ENCODE peak calls at places on chromosomes 5 and 9, in ten cellular contexts. U is Peyer's patch; K is A549; M is fibroblast of lung; Z is CD8-positive, alpha-beta T cell; G is HCT116; J is mesenchymal stem cell; F is uterus; W is mesendoderm; O is tibial artery. S is an unnamed sample. For H3K4me1, the result is how much of the 10 kb centered on the place peaks cover.

GRCh38 chr9:124439661-124440243 is 10.5 kb upstream of the ADGRD2 start:
- DNase-seq in U (no peak), K (no peak), M (no peak), Z (no peak), G (no peak), J (no peak), F (no peak), W (no peak), O (peak), S (no peak)

GRCh38 chr9:136358888-136359287 is 4.7 kb downstream of the DNLZ start:
- DNase-seq in U (no peak), K (no peak), M (no peak), Z (no peak), G (no peak), J (no peak), F (no peak), W (no peak), O (no peak), S (no peak)

GRCh38 chr9:33167949-33168535 is 906 bp upstream of the B4GALT1 start:
- DNase-seq in U (peak), K (no peak), M (no peak), Z (peak), G (no peak), J (no peak), F (peak), W (peak), O (no peak), S (no peak)

GRCh38 chr5:106415541-106415940 is 1255.2 kb downstream of the EFNA5 start:
- DNase-seq in U (no peak), K (no peak), M (peak), Z (no peak), G (no peak), J (peak), F (no peak), W (no peak), O (no peak), S (no peak)

GRCh38 chr5:35659556-35659955 is 41.9 kb downstream of the SPEF2 start:
- DNase-seq in U (no peak), K (no peak), M (no peak), Z (no peak), G (no peak), J (no peak), F (no peak), W (no peak), O (no peak), S (no peak)

GRCh38 chr5:53069626-53070025 is 39.9 kb downstream of the MOCS2 start:
- DNase-seq in U (no peak), K (no peak), M (peak), Z (no peak), G (no peak), J (no peak), F (no peak), W (no peak), O (no peak), S (no peak)

GRCh38 chr5:75156585-75156984 is 80.1 kb downstream of the ANKRD31 start:
- DNase-seq in U (no peak), K (no peak), M (no peak), Z (no peak), G (no peak), J (peak), F (no peak), W (peak), O (no peak), S (no peak)

GRCh38 chr5:137470111-137470920 is 28.8 kb downstream of the SPOCK1 start:
- DNase-seq in U (no peak), K (peak), M (peak), Z (no peak), G (no peak), J (no peak), F (no peak), W (no peak), O (peak), S (no peak)

GRCh38 chr9:75200892-75201470 is 112.7 kb downstream of the OSTF1 start:
- DNase-seq in U (no peak), K (peak), M (peak), Z (no peak), G (peak), J (peak), F (no peak), W (peak), O (no peak), S (no peak)

GRCh38 chr9:34291423-34291822 is 37.6 kb downstream of the KIF24 start:
- DNase-seq in U (no peak), K (no peak), M (no peak), Z (no peak), G (no peak), J (no peak), F (no peak), W (no peak), O (no peak), S (no peak)

GRCh38 chr5:138033916-138034315 is 1.0 kb upstream of the FAM13B start:
- DNase-seq in U (no peak), K (no peak), M (peak), Z (no peak), G (no peak), J (peak), F (no peak), W (peak), O (no peak), S (no peak)

GRCh38 chr5:126998201-126998631 is 32.1 kb downstream of the MARCHF3 start:
- DNase-seq in U (no peak), K (no peak), M (peak), Z (no peak), G (no peak), J (peak), F (no peak), W (peak), O (no peak), S (no peak)

GRCh38 chr5:170769236-170769635 is 14.3 kb upstream of the GABRP start:
- DNase-seq in U (no peak), K (no peak), M (no peak), Z (no peak), G (no peak), J (no peak), F (no peak), W (no peak), O (no peak), S (no peak)

GRCh38 chr5:139854953-139855352 is 59.3 kb downstream of the PSD2 start:
- DNase-seq in U (no peak), K (no peak), M (no peak), Z (no peak), G (no peak), J (no peak), F (no peak), W (no peak), O (no peak), S (no peak)

GRCh38 chr5:67073045-67073444 is 123.6 kb downstream of the CD180 start:
- DNase-seq in U (no peak), K (no peak), M (no peak), Z (no peak), G (no peak), J (no peak), F (no peak), W (no peak), O (no peak), S (no peak)

GRCh38 chr9:3687136-3687535 is 161.3 kb upstream of the RFX3 start:
- DNase-seq in U (no peak), K (no peak), M (no peak), Z (no peak), G (no peak), J (no peak), F (no peak), W (no peak), O (no peak), S (no peak)

GRCh38 chr5:172868924-172869565 is 35.0 kb downstream of the ERGIC1 start:
- DNase-seq in U (peak), K (peak), M (peak), Z (no peak), G (peak), J (peak), F (peak), W (no peak), O (peak), S (no peak)

GRCh38 chr5:3602713-3603502 is 7.3 kb downstream of the IRX1 start:
- DNase-seq in U (no peak), K (no peak), M (no peak), Z (no peak), G (no peak), J (no peak), F (no peak), W (peak), O (no peak), S (no peak)

GRCh38 chr5:14581891-14582796 is 552 bp downstream of the OTULINL start:
- DNase-seq in U (peak), K (peak), M (peak), Z (peak), G (peak), J (peak), F (peak), W (peak), O (peak), S (peak)

GRCh38 chr5:178094345-178094744 is 19.0 kb upstream of the N4BP3 start:
- DNase-seq in U (no peak), K (no peak), M (no peak), Z (no peak), G (no peak), J (no peak), F (no peak), W (no peak), O (no peak), S (no peak)

GRCh38 chr5:59095480-59095879 is 512.6 kb downstream of the RAB3C start:
- DNase-seq in U (no peak), K (no peak), M (peak), Z (no peak), G (no peak), J (peak), F (no peak), W (no peak), O (no peak), S (no peak)

GRCh38 chr9:134544388-134545212 is 97.0 kb upstream of the COL5A1 start:
- DNase-seq in U (no peak), K (peak), M (peak), Z (no peak), G (no peak), J (peak), F (peak), W (peak), O (peak), S (no peak)

GRCh38 chr9:94639045-94639995 is at the start of gene FBP1:
- DNase-seq in U (peak), K (no peak), M (peak), Z (peak), G (no peak), J (peak), F (no peak), W (peak), O (peak), S (peak)

GRCh38 chr9:131096490-131097258 is at the start of gene AIF1L:
- DNase-seq in U (no peak), K (peak), M (no peak), Z (no peak), G (peak), J (no peak), F (no peak), W (peak), O (peak), S (no peak)

GRCh38 chr5:157564149-157564711 is 11.3 kb downstream of the ADAM19 start:
- DNase-seq in U (no peak), K (no peak), M (no peak), Z (no peak), G (no peak), J (no peak), F (no peak), W (no peak), O (no peak), S (no peak)

GRCh38 chr5:59034498-59035186 is 451.8 kb downstream of the RAB3C start:
- DNase-seq in U (no peak), K (no peak), M (peak), Z (no peak), G (no peak), J (peak), F (no peak), W (peak), O (no peak), S (peak)

GRCh38 chr5:38634961-38635369 is 78.5 kb upstream of the LIFR start:
- DNase-seq in U (no peak), K (no peak), M (no peak), Z (no peak), G (no peak), J (no peak), F (no peak), W (peak), O (no peak), S (no peak)

GRCh38 chr9:111700776-111701175 is 39.4 kb downstream of the GNG10 start:
- DNase-seq in U (peak), K (no peak), M (no peak), Z (no peak), G (no peak), J (peak), F (no peak), W (no peak), O (no peak), S (no peak)

GRCh38 chr5:13946111-13946510 is 1.6 kb upstream of the DNAH5 start:
- DNase-seq in U (no peak), K (no peak), M (no peak), Z (no peak), G (no peak), J (no peak), F (no peak), W (peak), O (no peak), S (no peak)

GRCh38 chr5:170330568-170331054 is 33.0 kb upstream of the LCP2 start:
- DNase-seq in U (no peak), K (no peak), M (no peak), Z (peak), G (no peak), J (no peak), F (no peak), W (no peak), O (no peak), S (no peak)

GRCh38 chr9:76897804-76898525 is 7.9 kb downstream of the PRUNE2 start:
- DNase-seq in U (no peak), K (no peak), M (no peak), Z (no peak), G (no peak), J (no peak), F (no peak), W (no peak), O (no peak), S (no peak)

GRCh38 chr9:107569171-107569570 is 79.6 kb upstream of the KLF4 start:
- DNase-seq in U (peak), K (no peak), M (peak), Z (no peak), G (no peak), J (peak), F (no peak), W (no peak), O (peak), S (no peak)

GRCh38 chr5:135880278-135880677 is 15.4 kb downstream of the IL9 start:
- DNase-seq in U (no peak), K (peak), M (peak), Z (no peak), G (peak), J (no peak), F (no peak), W (peak), O (no peak), S (no peak)

GRCh38 chr9:130659699-130660248 is 4.6 kb upstream of the PRDM12 start:
- DNase-seq in U (no peak), K (no peak), M (no peak), Z (no peak), G (no peak), J (no peak), F (no peak), W (no peak), O (no peak), S (no peak)

GRCh38 chr5:81334304-81335061 is 33.1 kb downstream of the ZCCHC9 start:
- DNase-seq in U (no peak), K (no peak), M (no peak), Z (no peak), G (no peak), J (no peak), F (peak), W (no peak), O (no peak), S (no peak)

GRCh38 chr9:8627944-8628679 is 828.5 kb upstream of the DMAC1 start:
- DNase-seq in U (no peak), K (no peak), M (no peak), Z (no peak), G (no peak), J (no peak), F (no peak), W (no peak), O (no peak), S (no peak)

GRCh38 chr5:6328173-6328572 is 50.2 kb downstream of the MED10 start:
- DNase-seq in U (no peak), K (no peak), M (no peak), Z (no peak), G (no peak), J (no peak), F (no peak), W (peak), O (no peak), S (no peak)

GRCh38 chr5:41527201-41527779 is 16.9 kb upstream of the PLCXD3 start:
- DNase-seq in U (no peak), K (no peak), M (peak), Z (no peak), G (peak), J (no peak), F (no peak), W (peak), O (peak), S (no peak)

GRCh38 chr9:2024888-2025781 is 10.0 kb downstream of the SMARCA2 start:
- DNase-seq in U (no peak), K (no peak), M (no peak), Z (no peak), G (no peak), J (no peak), F (no peak), W (no peak), O (no peak), S (no peak)

GRCh38 chr5:54093861-54094260 is 216.5 kb downstream of the ARL15 start:
- DNase-seq in U (no peak), K (no peak), M (no peak), Z (no peak), G (no peak), J (no peak), F (no peak), W (no peak), O (no peak), S (no peak)
- H3K4me1 ChIP-seq in U (under half), K (under half), M (under half), Z (under half), G (under half), J (under half), F (under half), W (under half), O (under half), S (under half)

DNA sequence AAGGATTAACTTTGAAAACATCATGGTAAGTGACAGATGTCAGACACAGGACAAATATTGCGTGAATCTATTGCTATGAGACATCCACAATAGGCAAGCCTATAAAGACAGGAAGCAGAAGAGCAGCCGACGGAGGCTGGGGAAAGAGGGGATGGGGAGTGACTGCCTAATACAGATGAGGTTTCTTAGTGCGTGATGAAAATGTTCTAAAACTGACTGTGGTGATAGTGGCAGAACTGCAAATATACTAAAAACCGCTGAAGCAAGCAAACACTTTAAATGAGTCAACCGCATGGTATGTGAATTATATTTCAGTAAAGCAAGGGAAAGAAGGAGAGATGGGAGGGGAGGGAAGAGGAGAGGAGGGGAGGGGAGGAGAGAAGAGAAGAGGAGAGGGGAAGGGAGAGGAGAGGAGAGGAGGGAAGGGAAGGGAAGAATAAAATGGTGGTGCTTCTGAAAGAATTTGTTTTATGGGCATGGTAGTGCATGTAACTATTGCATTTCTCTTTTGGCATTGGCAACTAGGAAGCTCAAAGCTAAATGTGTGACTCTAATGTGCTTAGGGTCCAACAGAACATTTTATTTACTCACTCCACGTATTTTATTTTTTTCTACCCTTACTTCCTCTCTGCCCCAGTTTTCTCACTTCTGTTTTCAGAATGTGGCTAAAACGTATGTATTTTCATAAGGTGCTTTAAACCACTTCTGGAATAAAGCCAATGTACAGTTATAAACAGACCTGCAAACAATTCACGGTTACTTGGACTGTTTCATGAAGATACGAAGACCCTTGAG is 21.3 kb downstream of the AKNA start:
- DNase-seq in U (no peak), K (no peak), M (peak), Z (peak), G (no peak), J (peak), F (no peak), W (no peak), O (no peak), S (peak)
- H3K4me3 ChIP-seq in U (no peak), K (no peak), M (no peak), Z (peak), G (no peak), J (no peak), F (no peak), W (no peak), O (no peak), S (peak)

GRCh38 chr5:155651-156410 is 35.5 kb upstream of the LRRC14B start:
- DNase-seq in U (peak), K (no peak), M (no peak), Z (no peak), G (no peak), J (no peak), F (no peak), W (no peak), O (no peak), S (no peak)

GRCh38 chr5:156411-157072 is 34.8 kb upstream of the LRRC14B start:
- DNase-seq in U (peak), K (no peak), M (no peak), Z (no peak), G (no peak), J (no peak), F (no peak), W (no peak), O (no peak), S (no peak)

GRCh38 chr5:154236-154635 is 37.1 kb upstream of the LRRC14B start:
- DNase-seq in U (peak), K (no peak), M (no peak), Z (no peak), G (no peak), J (no peak), F (no peak), W (no peak), O (no peak), S (no peak)

GRCh38 chr5:153256-153655 is 38.0 kb upstream of the LRRC14B start:
- DNase-seq in U (peak), K (no peak), M (peak), Z (no peak), G (no peak), J (no peak), F (no peak), W (no peak), O (no peak), S (no peak)

GRCh38 chr5:154826-155225 is 36.5 kb upstream of the LRRC14B start:
- DNase-seq in U (peak), K (no peak), M (no peak), Z (no peak), G (no peak), J (no peak), F (no peak), W (no peak), O (no peak), S (no peak)
- H3K27ac ChIP-seq in U (no peak), K (no peak), M (no peak), Z (no peak), G (no peak), J (no peak), F (no peak), W (no peak), O (no peak), S (no peak)

GRCh38 chr9:12811935-12812334 is 37.1 kb downstream of the LURAP1L start:
- DNase-seq in U (no peak), K (no peak), M (no peak), Z (no peak), G (no peak), J (no peak), F (no peak), W (no peak), O (no peak), S (no peak)
- H3K4me1 ChIP-seq in U (under half), K (half or more), M (under half), Z (under half), G (under half), J (under half), F (under half), W (under half), O (under half), S (under half)

GRCh38 chr5:160162910-160163309 is 43.7 kb upstream of the PWWP2A start:
- DNase-seq in U (no peak), K (no peak), M (no peak), Z (no peak), G (no peak), J (no peak), F (no peak), W (no peak), O (no peak), S (no peak)

GRCh38 chr5:160167623-160168165 is 48.4 kb upstream of the PWWP2A start:
- DNase-seq in U (no peak), K (no peak), M (no peak), Z (no peak), G (no peak), J (no peak), F (no peak), W (no peak), O (no peak), S (no peak)

GRCh38 chr5:160166973-160167622 is 47.8 kb upstream of the PWWP2A start:
- DNase-seq in U (no peak), K (no peak), M (no peak), Z (no peak), G (no peak), J (peak), F (no peak), W (no peak), O (no peak), S (no peak)

GRCh38 chr5:160166069-160166972 is 47.1 kb upstream of the PWWP2A start:
- DNase-seq in U (no peak), K (no peak), M (no peak), Z (no peak), G (no peak), J (peak), F (no peak), W (peak), O (no peak), S (no peak)

GRCh38 chr5:160165137-160166068 is 46.2 kb upstream of the PWWP2A start:
- DNase-seq in U (peak), K (peak), M (peak), Z (no peak), G (peak), J (peak), F (peak), W (peak), O (peak), S (no peak)
- H3K4me3 ChIP-seq in U (no peak), K (peak), M (peak), Z (no peak), G (peak), J (no peak), F (no peak), W (no peak), O (peak), S (no peak)

GRCh38 chr5:181181650-181182565 is 23.1 kb downstream of the TRIM7 start:
- DNase-seq in U (peak), K (no peak), M (peak), Z (peak), G (peak), J (peak), F (peak), W (peak), O (no peak), S (peak)
- H3K27ac ChIP-seq in U (no peak), K (no peak), M (no peak), Z (no peak), G (peak), J (no peak), F (no peak), W (no peak), O (no peak), S (no peak)

S was measured in CD8-positive, alpha-beta memory T cell.